ENCODE peak calls at places on chromosome 6, in six cellular contexts. N, C, W, B, Q and X are unnamed samples.

GRCh38 chr6:43173496-43174262 is 2.6 kb downstream of the SRF start:
- DNase-seq in Q (no peak), C (peak), W (no peak), N (no peak), B (no peak), X (no peak)

GRCh38 chr6:102619585-102619984 is 1226.1 kb downstream of the GRIK2 start:
- DNase-seq in N (no peak), B (no peak), W (no peak), Q (no peak), C (peak), X (no peak)

GRCh38 chr6:33694401-33694931 is 17.0 kb downstream of the UQCC2 start:
- DNase-seq in C (peak), B (peak), W (peak), Q (no peak), N (peak), X (no peak)

GRCh38 chr6:18307006-18307405 is 42.7 kb upstream of the DEK start:
- DNase-seq in B (no peak), W (no peak), N (no peak), C (peak), Q (no peak), X (no peak)

GRCh38 chr6:130713144-130713543 is 114.1 kb upstream of the SMLR1 start:
- DNase-seq in C (no peak), W (no peak), B (no peak), N (no peak), Q (no peak), X (no peak)

GRCh38 chr6:30572078-30572605 is 900 bp downstream of the ABCF1 start:
- DNase-seq in W (no peak), Q (no peak), N (no peak), C (no peak), B (no peak), X (no peak)

GRCh38 chr6:100220543-100220942 is 226.5 kb upstream of the MCHR2 start:
- DNase-seq in N (no peak), B (no peak), C (no peak), W (no peak), Q (no peak), X (no peak)

GRCh38 chr6:96990462-96990861 is 65.9 kb downstream of the KLHL32 start:
- DNase-seq in Q (no peak), W (no peak), B (no peak), C (no peak), N (no peak), X (no peak)

GRCh38 chr6:7323074-7323473 is 10.1 kb upstream of the SSR1 start:
- DNase-seq in Q (no peak), B (no peak), N (no peak), W (no peak), C (no peak), X (no peak)

GRCh38 chr6:142760152-142760551 is 184.8 kb downstream of the HIVEP2 start:
- DNase-seq in C (peak), W (no peak), Q (no peak), B (no peak), N (no peak), X (no peak)